ENCODE peak calls at places on chromosomes 2 and 18, in six cellular contexts. G is HAP-1, D is tibial nerve, V is AG04450, A is astrocyte of the spinal cord, F is left lung. M is an unnamed sample.

GRCh38 chr2:26957041-26957440 is 13.4 kb upstream of the MAPRE3 start:
- DNase-seq in V (no peak), F (no peak), D (no peak), G (no peak), A (no peak), M (no peak)

GRCh38 chr2:65779021-65779420 is 346.6 kb upstream of the SPRED2 start:
- DNase-seq in F (no peak), D (no peak), V (no peak), A (no peak), G (no peak), M (no peak)

GRCh38 chr2:72973566-72974435 is 56.5 kb downstream of the EMX1 start:
- DNase-seq in V (peak; percentile 24), D (no peak), F (no peak), A (peak; percentile 38), G (peak; percentile 46), M (no peak)

GRCh38 chr2:198638579-198638978 is 819.2 kb downstream of the SATB2 start:
- DNase-seq in G (no peak), F (no peak), V (no peak), D (no peak), A (no peak), M (no peak)

GRCh38 chr2:179460530-179460929 is 195.9 kb upstream of the SESTD1 start:
- DNase-seq in G (no peak), A (peak; percentile 95), F (no peak), D (no peak), V (peak; percentile 68), M (peak; percentile 16)

GRCh38 chr2:165969227-165969626 is 15.7 kb upstream of the TTC21B start:
- DNase-seq in G (no peak), V (no peak), D (no peak), F (no peak), A (no peak), M (no peak)

GRCh38 chr2:101149241-101150192 is 1.7 kb downstream of the TBC1D8 start:
- DNase-seq in A (no peak), G (no peak), V (no peak), D (no peak), F (no peak), M (peak; percentile 10)

GRCh38 chr18:70417847-70418246 is 129.0 kb downstream of the SOCS6 start:
- DNase-seq in D (no peak), A (no peak), V (no peak), F (no peak), G (no peak), M (no peak)

GRCh38 chr18:24262097-24262496 is 123.2 kb downstream of the CABYR start:
- DNase-seq in G (no peak), A (no peak), V (peak; percentile 38), D (no peak), F (no peak), M (no peak)
- H3K4me3 ChIP-seq in G (no peak overlapping the region), A (no peak overlapping the region), V (no peak overlapping the region), D (no peak overlapping the region), F (no peak overlapping the region), M (no peak overlapping the region)

GRCh38 chr2:44940612-44941464 is 664 bp upstream of the SIX3 start:
- DNase-seq in V (no peak), A (no peak), F (no peak), D (no peak), G (no peak), M (no peak)

GRCh38 chr2:44937688-44938240 is 3.7 kb upstream of the SIX3 start:
- DNase-seq in G (peak; percentile 92), D (no peak), V (no peak), F (no peak), A (no peak), M (no peak)

GRCh38 chr2:44938287-44939073 is 3.0 kb upstream of the SIX3 start:
- DNase-seq in F (no peak), G (peak; percentile 52), D (no peak), A (no peak), V (no peak), M (no peak)

GRCh38 chr2:44940053-44940494 is 1.4 kb upstream of the SIX3 start:
- DNase-seq in A (no peak), F (no peak), V (no peak), D (no peak), G (peak; percentile 70), M (no peak)

GRCh38 chr2:44939074-44940052 is 2.1 kb upstream of the SIX3 start:
- DNase-seq in G (peak; percentile 74), A (no peak), F (no peak), D (no peak), V (no peak), M (no peak)
- H3K4me3 ChIP-seq in G (peak overlapping the region; percentile 54), A (no peak overlapping the region), F (no peak overlapping the region), D (no peak overlapping the region), V (no peak overlapping the region), M (peak overlapping the region; percentile 19)

GRCh38 chr18:63586966-63587365 is at the start of gene SERPINB13:
- DNase-seq in V (no peak), G (no peak), F (no peak), D (no peak), A (no peak), M (no peak)
- H3K4me3 ChIP-seq in V (no peak within 1 kb of the TSS), G (no peak within 1 kb of the TSS), F (no peak within 1 kb of the TSS), D (no peak within 1 kb of the TSS), A (no peak within 1 kb of the TSS), M (no peak within 1 kb of the TSS)

GRCh38 chr18:8050616-8051314 is 483.6 kb downstream of the PTPRM start:
- DNase-seq in V (no peak), G (no peak), D (no peak), A (no peak), F (no peak), M (no peak)

GRCh38 chr18:8051388-8051787 is 484.3 kb downstream of the PTPRM start:
- DNase-seq in V (no peak), F (no peak), G (no peak), A (peak; percentile 41), D (no peak), M (no peak)

GRCh38 chr18:8046421-8046820 is 479.3 kb downstream of the PTPRM start:
- DNase-seq in V (no peak), D (no peak), G (no peak), A (peak; percentile 47), F (no peak), M (no peak)

GRCh38 chr18:8052237-8052701 is 485.2 kb downstream of the PTPRM start:
- DNase-seq in G (no peak), V (no peak), A (peak; percentile 27), F (no peak), D (no peak), M (no peak)

GRCh38 chr18:8049147-8049546 is 482.0 kb downstream of the PTPRM start:
- DNase-seq in F (no peak), G (no peak), V (no peak), D (no peak), A (peak; percentile 22), M (no peak)
- H3K4me3 ChIP-seq in F (no peak overlapping the region), G (no peak overlapping the region), V (no peak overlapping the region), D (no peak overlapping the region), A (no peak overlapping the region), M (no peak overlapping the region)

GRCh38 chr2:119679526-119679837 is 481 bp downstream of the TMEM177 start:
- DNase-seq in V (no peak), F (no peak), G (no peak), A (no peak), D (no peak), M (no peak)

GRCh38 chr2:119680457-119681195 is 1.6 kb downstream of the TMEM177 start:
- DNase-seq in G (no peak), F (no peak), V (no peak), D (no peak), A (no peak), M (no peak)

GRCh38 chr2:119681196-119681867 is 2.3 kb downstream of the TMEM177 start:
- DNase-seq in G (no peak), V (no peak), F (no peak), A (no peak), D (no peak), M (no peak)

GRCh38 chr2:119679846-119680245 is 845 bp downstream of the TMEM177 start:
- DNase-seq in F (no peak), D (no peak), V (no peak), G (no peak), A (no peak), M (no peak)

GRCh38 chr2:119678021-119678656 is 862 bp upstream of the TMEM177 start:
- DNase-seq in F (no peak), V (no peak), A (no peak), G (no peak), D (no peak), M (no peak)
- H3K4me3 ChIP-seq in F (no peak overlapping the region), V (no peak overlapping the region), A (no peak overlapping the region), G (no peak overlapping the region), D (no peak overlapping the region), M (no peak overlapping the region)

GRCh38 chr2:176090870-176091269 is 1.7 kb upstream of the HOXD13 start:
- DNase-seq in V (no peak), G (no peak), F (no peak), A (no peak), D (no peak), M (no peak)

GRCh38 chr2:176092270-176093144 is at the start of gene HOXD13:
- DNase-seq in D (no peak), F (no peak), G (peak; percentile 53), A (no peak), V (no peak), M (no peak)

GRCh38 chr2:176089843-176090395 is 2.6 kb upstream of the HOXD13 start:
- DNase-seq in G (no peak), D (no peak), V (no peak), F (no peak), A (no peak), M (no peak)

GRCh38 chr2:176093145-176093888 is 796 bp downstream of the HOXD13 start:
- DNase-seq in F (no peak), G (peak; percentile 48), V (no peak), D (no peak), A (no peak), M (no peak)

GRCh38 chr2:176091329-176092258 is 927 bp upstream of the HOXD13 start:
- DNase-seq in A (no peak), F (no peak), D (no peak), G (no peak), V (no peak), M (no peak)
- H3K4me3 ChIP-seq in A (no peak overlapping the region), F (no peak overlapping the region), D (no peak overlapping the region), G (no peak overlapping the region), V (no peak overlapping the region), M (no peak overlapping the region)

GRCh38 chr2:176963888-176964287 is 248.7 kb upstream of the HNRNPA3 start:
- DNase-seq in G (no peak), A (no peak), D (no peak), F (no peak), V (no peak), M (no peak)
- H3K4me3 ChIP-seq in G (no peak overlapping the region), A (no peak overlapping the region), D (no peak overlapping the region), F (no peak overlapping the region), V (no peak overlapping the region), M (no peak overlapping the region)